ENCODE peak calls at places on chromosomes 11 and 22, in six cellular contexts. X, R, T, J, Z and O are unnamed samples.

GRCh38 chr11:6315811-6316425 is 4.4 kb downstream of the CAVIN3 start:
- DNase-seq in T (peak), R (peak), Z (peak), X (peak), J (no peak), O (peak)

GRCh38 chr11:130159657-130160459 is at the start of gene ST14:
- DNase-seq in J (no peak), R (no peak), T (no peak), X (no peak), Z (no peak), O (peak)

GRCh38 chr11:69463181-69463891 is 18.1 kb upstream of the LINC01488 start:
- DNase-seq in R (no peak), Z (peak), T (no peak), X (no peak), J (no peak), O (peak)

GRCh38 chr11:69985654-69986420 is 92.3 kb upstream of the ANO1 start:
- DNase-seq in J (no peak), T (no peak), X (peak), R (no peak), Z (no peak), O (no peak)

GRCh38 chr11:94880216-94880615 is 93.1 kb downstream of the CWC15 start:
- DNase-seq in Z (peak), J (no peak), R (no peak), T (peak), X (no peak), O (no peak)

GRCh38 chr22:45917146-45917545 is 59.8 kb downstream of the WNT7B start:
- DNase-seq in Z (no peak), T (no peak), R (no peak), J (no peak), X (no peak), O (no peak)

GRCh38 chr11:107898270-107898669 is 30.0 kb upstream of the RAB39A start:
- DNase-seq in T (peak), X (peak), J (peak), R (peak), Z (peak), O (peak)

GRCh38 chr11:48055292-48056132 is 75.2 kb downstream of the PTPRJ start:
- DNase-seq in R (no peak), J (no peak), X (no peak), T (no peak), Z (peak), O (peak)

GRCh38 chr11:62560566-62561103 is 13.1 kb downstream of the EEF1G start:
- DNase-seq in X (peak), T (peak), R (peak), Z (peak), J (no peak), O (peak)

GRCh38 chr11:134762248-134763029 is 350.4 kb upstream of the B3GAT1 start:
- DNase-seq in Z (no peak), X (peak), T (no peak), R (no peak), J (no peak), O (no peak)

GRCh38 chr11:121762820-121763219 is 310.1 kb upstream of the SORL1-AS1 start:
- DNase-seq in R (peak), Z (no peak), J (no peak), X (no peak), T (no peak), O (no peak)

GRCh38 chr11:73335204-73335923 is 27.3 kb downstream of the ARHGEF17 start:
- DNase-seq in J (no peak), T (peak), R (peak), X (peak), Z (peak), O (peak)

DNA sequence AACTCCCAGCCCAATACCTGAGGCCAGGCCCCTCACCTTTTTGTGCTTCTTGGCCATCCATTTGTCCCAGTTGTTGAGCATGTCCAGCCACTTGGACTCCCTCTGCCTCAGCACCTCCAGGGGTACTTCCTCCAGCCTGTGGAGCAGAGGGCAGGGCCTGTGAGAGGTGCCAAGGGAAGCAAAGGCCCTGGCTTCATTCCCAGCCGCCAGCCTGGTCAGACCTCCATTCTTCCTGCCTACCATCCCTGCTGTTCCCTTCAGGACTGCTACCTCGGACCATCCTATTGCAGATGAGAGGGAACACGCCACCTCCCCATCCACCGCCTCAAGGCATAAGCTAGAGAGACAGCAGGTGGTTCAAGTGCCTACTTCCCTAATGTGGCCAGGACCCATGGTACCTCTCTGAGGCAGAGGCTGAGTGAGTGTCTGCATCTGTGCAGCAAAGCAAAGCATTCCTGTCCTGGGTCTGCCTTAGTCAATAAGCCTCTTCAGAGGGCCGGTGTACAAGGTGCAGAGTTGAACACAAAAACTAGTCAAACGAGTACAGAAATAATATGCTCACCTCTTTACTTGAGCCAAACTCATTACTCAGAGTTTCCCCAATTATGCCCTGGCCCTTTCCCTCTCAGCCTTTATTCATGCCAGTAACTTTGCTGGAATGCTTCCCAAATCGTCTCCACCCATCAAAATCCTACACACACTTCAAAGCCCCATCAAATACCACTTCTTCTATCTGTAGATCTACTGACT is 15.4 kb upstream of the CASTOR1 start:
- DNase-seq in R (peak), T (no peak), Z (no peak), J (no peak), X (no peak), O (peak)
- TF ChIP-seq MYC in R (no peak), T (no peak), Z (no peak), J (no peak), X (no peak), O (no peak)

GRCh38 chr22:31496735-31497146 is 405 bp downstream of the SFI1 start:
- DNase-seq in R (no peak), Z (no peak), X (no peak), J (no peak), T (no peak), O (peak)

GRCh38 chr22:31495343-31495742 is 993 bp upstream of the SFI1 start:
- DNase-seq in X (no peak), T (no peak), R (no peak), Z (no peak), J (no peak), O (no peak)

GRCh38 chr22:31497148-31497938 is 1.0 kb downstream of the SFI1 start:
- DNase-seq in X (no peak), T (no peak), R (no peak), J (no peak), Z (no peak), O (no peak)

GRCh38 chr22:31492151-31492550 is 2.5 kb upstream of the EIF4ENIF1 start:
- DNase-seq in X (no peak), J (no peak), R (no peak), Z (no peak), T (no peak), O (no peak)

DNA sequence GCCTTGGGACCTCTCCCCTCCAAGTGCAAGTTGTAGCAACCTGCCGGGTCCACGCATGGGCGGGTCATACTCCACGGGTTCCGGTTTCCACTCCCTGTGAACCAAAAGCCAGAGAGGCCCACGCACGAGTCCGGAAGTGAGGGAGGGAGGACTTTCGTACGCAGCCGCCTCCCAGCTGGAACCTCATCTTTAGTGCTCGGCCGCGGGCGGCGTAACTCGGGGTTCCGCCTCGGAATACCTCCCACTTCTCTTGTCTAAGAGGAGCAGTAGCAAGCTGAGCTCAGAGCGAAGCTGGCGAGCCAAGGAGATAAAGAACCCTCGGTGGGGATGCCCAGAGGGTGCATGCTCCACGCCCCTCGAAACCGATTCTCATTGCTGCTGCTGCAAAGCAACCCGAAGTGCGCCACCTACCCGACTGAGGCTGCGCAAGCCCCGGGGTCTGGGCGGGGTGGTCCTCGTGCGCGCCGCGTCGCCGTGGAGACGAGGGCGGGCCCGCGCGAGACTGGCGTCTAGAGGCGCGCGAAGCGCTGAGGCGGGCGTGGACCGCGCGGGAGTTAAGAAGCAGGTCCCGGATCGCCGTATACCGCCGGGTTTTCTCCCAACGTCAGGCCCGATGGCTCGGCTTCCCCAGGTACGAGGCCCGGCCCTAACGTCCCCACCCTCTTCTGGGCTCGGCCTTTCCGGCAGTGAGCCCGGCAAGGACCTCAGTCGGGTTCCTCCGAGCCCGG is at the start of gene SFI1:
- DNase-seq in X (peak), Z (peak), T (peak), R (peak), J (peak), O (peak)
- TF ChIP-seq CTCF in X (peak), Z (peak), T (no peak), R (peak), J (peak), O (peak)

GRCh38 chr22:28819253-28820096 is 19.1 kb upstream of the XBP1 start:
- DNase-seq in J (no peak), R (no peak), X (no peak), T (no peak), Z (peak), O (no peak)
- TF ChIP-seq POLR2A in J (no peak), R (no peak), X (no peak), T (no peak), Z (no peak), O (no peak)

DNA sequence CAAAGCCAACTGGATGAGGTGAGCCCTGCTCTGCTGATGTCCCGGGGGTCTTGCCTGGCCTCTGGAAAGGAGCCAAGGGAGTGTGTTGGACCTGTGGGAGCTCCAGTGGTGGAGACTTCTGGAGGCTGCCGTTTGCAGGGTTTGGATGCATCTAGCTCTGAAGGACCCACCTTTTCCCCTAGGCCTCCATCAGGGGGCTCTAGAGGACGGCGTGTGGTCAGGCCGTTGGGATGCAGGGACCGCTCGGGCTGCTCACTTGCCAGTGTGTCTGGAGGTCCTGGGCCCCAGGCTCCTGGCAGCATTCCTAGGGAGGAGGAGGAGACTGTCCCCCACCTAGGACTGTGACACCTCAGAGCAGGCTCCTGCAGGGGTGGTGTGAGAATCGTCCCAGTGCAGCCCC is 58.3 kb downstream of the PRDM11 start:
- DNase-seq in X (no peak), Z (no peak), J (no peak), T (no peak), R (no peak), O (no peak)
- TF ChIP-seq MYC in X (no peak), Z (no peak), J (no peak), T (no peak), R (no peak), O (no peak)

DNA sequence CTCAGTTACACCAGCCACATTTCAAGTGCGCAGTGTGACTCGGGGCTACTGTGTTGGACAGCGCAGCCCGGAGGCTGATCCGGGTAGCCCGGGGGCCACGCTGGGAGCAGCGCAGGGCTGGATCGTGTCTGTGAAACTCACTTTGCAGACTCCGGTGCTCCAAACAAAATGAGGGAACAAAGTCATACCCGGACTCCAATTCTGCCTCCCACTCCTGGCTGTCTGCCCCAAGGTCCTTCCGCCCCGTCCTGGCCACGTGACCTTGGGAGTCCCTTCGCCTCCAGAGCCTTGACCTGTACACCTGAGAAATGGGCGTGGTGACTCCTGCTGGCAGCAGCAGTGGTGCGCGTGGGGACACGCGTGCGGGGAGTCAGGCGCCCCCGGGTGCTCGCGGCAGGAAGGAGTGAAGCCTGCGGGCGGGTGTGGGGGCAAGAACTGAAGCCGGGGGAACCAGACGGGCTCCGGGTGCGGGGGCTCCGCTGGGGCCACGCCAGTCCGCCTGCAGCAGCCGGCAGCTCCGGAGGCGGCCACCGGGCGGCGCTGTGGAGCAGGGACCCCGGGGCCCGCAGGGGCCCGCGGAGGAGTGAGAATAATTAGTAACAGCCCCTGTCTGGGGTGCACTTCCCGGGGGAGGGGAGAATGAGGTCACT is 42.4 kb downstream of the KCNJ4 start:
- DNase-seq in J (no peak), Z (no peak), T (peak), R (no peak), X (peak), O (no peak)
- TF ChIP-seq CTCF in J (peak), Z (peak), T (peak), R (peak), X (peak), O (peak)

GRCh38 chr22:50245214-50246072 is 620 bp upstream of the TUBGCP6 start:
- DNase-seq in J (no peak), Z (no peak), X (peak), T (no peak), R (no peak), O (no peak)

GRCh38 chr22:50248192-50249084 is 2.6 kb downstream of the HDAC10 start:
- DNase-seq in Z (no peak), X (no peak), J (no peak), R (no peak), T (no peak), O (no peak)

GRCh38 chr22:50247748-50248147 is 2.9 kb upstream of the TUBGCP6 start:
- DNase-seq in T (no peak), X (no peak), R (peak), Z (no peak), J (no peak), O (no peak)

GRCh38 chr22:50244420-50245213 is at the start of gene TUBGCP6:
- DNase-seq in J (peak), T (peak), R (peak), Z (peak), X (peak), O (peak)

DNA sequence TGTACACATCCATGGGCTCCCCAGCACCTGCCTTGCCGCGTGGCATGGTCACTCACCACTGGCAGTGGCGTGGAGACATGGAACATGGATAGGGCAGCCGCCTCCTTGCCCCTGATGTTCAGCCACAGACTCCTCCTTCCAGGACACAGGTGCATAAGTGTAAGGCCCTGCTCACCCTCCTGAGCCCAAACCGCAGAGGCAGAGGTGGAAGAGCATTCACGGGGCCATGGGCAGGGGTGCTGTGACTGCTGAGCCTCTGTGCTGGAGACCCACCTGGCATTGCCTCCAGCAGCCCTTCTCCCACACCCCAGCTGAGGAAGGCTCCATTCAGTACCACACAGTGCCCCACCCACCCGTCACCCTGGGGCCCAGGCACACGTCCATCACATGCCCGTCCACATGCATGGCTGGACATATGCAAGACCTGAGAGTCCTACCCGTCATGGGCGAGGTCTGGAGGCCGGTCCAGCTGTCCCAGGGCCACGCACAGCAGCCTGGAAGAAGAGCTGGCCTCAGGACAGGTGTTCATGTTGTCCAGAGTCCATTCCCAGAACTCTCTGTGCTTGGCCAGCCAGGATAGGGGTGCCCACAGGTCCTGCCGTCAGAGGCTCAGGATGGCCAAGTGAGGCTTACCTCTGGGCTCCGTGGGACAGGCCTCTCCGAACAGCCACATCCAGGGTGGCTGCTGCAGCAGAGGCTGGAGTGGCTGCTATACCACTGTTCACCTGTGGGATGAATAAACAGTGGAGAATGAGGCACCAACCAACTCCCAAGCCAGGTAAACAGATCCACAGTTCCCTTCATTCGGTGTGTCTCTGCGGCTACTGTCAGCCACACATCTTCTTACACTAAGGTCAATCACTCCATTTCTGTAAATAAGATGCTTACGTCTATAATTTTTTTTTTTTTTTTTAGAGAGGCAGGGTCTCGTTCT is 1.7 kb upstream of the TUBGCP6 start:
- DNase-seq in X (no peak), R (no peak), T (peak), Z (peak), J (no peak), O (no peak)
- TF ChIP-seq POLR2A in X (no peak), R (no peak), T (no peak), Z (peak), J (peak), O (no peak)